ENCODE peak calls at places on chromosome 1, in nine cellular contexts. A is CD8-positive, alpha-beta T cell; W is tibial nerve; J is vagina; T is ovary; V is hepatocyte; R is GM23248; L is stomach; D is cardiac muscle cell. M is an unnamed sample.
A peak's percentile ranks its signal among the peaks of the same experiment; 100 is the strongest.

GRCh38 chr1:230633469-230633868 is 8.8 kb upstream of the COG2 start:
- DNase-seq in A (no peak), W (no peak), J (no peak), T (no peak), V (no peak), R (no peak), L (no peak), D (peak; percentile 11), M (peak; percentile 35)

GRCh38 chr1:17561561-17561985 is 22.1 kb downstream of the ARHGEF10L start:
- DNase-seq in A (no peak), W (no peak), J (no peak), T (no peak), V (no peak), R (peak; percentile 80), L (peak; percentile 63), D (peak; percentile 44), M (no peak)

GRCh38 chr1:27071049-27071416 is 58.4 kb upstream of the TENT5B start:
- DNase-seq in A (no peak), W (no peak), J (no peak), T (no peak), V (peak; percentile 71), R (peak; percentile 63), L (no peak), D (peak; percentile 36), M (peak; percentile 95)

GRCh38 chr1:232473900-232474299 is 156.0 kb downstream of the SIPA1L2 start:
- DNase-seq in A (no peak), W (no peak), J (no peak), T (no peak), V (no peak), R (no peak), L (no peak), D (no peak), M (no peak)

GRCh38 chr1:196674908-196675307 is 23.1 kb downstream of the CFH start:
- DNase-seq in A (no peak), W (no peak), J (no peak), T (no peak), V (no peak), R (no peak), L (no peak), D (no peak), M (no peak)

GRCh38 chr1:10059329-10059691 is 26.6 kb downstream of the UBE4B start:
- DNase-seq in A (no peak), W (no peak), J (no peak), T (no peak), V (no peak), R (no peak), L (no peak), D (no peak), M (no peak)

GRCh38 chr1:201468844-201469644 is at the start of gene PHLDA3:
- DNase-seq in A (no peak), W (peak; percentile 83), J (no peak), T (peak; percentile 93), V (peak; percentile 94), R (peak; percentile 93), L (peak; percentile 79), D (peak; percentile 95), M (peak; percentile 100)

GRCh38 chr1:214264196-214264595 is 16.8 kb upstream of the SMYD2 start:
- DNase-seq in A (no peak), W (no peak), J (no peak), T (no peak), V (no peak), R (no peak), L (no peak), D (no peak), M (no peak)

GRCh38 chr1:29271724-29272123 is 35.4 kb downstream of the PTPRU start:
- DNase-seq in A (no peak), W (peak; percentile 54), J (peak; percentile 76), T (peak; percentile 57), V (peak; percentile 81), R (peak; percentile 75), L (peak; percentile 87), D (peak; percentile 86), M (peak; percentile 1)

GRCh38 chr1:226867461-226868054 is 2.9 kb upstream of the PSEN2 start:
- DNase-seq in A (no peak), W (no peak), J (peak; percentile 42), T (no peak), V (no peak), R (no peak), L (no peak), D (no peak), M (no peak)

GRCh38 chr1:66300986-66301451 is 232.9 kb upstream of the SGIP1 start:
- DNase-seq in A (no peak), W (peak; percentile 12), J (no peak), T (no peak), V (no peak), R (peak; percentile 78), L (no peak), D (peak; percentile 69), M (no peak)

GRCh38 chr1:60114735-60115318 is 41.3 kb upstream of the C1orf87 start:
- DNase-seq in A (no peak), W (no peak), J (no peak), T (no peak), V (no peak), R (no peak), L (no peak), D (no peak), M (no peak)

GRCh38 chr1:40901886-40902633 is 39.9 kb upstream of the CITED4 start:
- DNase-seq in A (no peak), W (peak; percentile 66), J (no peak), T (no peak), V (no peak), R (peak; percentile 85), L (no peak), D (peak; percentile 58), M (no peak)

GRCh38 chr1:163166886-163167555 is 35.7 kb downstream of the RGS5 start:
- DNase-seq in A (no peak), W (no peak), J (no peak), T (no peak), V (no peak), R (peak; percentile 21), L (no peak), D (no peak), M (no peak)

GRCh38 chr1:20615946-20616345 is 17.3 kb upstream of the PINK1 start:
- DNase-seq in A (no peak), W (no peak), J (no peak), T (no peak), V (no peak), R (no peak), L (no peak), D (no peak), M (no peak)

DNA sequence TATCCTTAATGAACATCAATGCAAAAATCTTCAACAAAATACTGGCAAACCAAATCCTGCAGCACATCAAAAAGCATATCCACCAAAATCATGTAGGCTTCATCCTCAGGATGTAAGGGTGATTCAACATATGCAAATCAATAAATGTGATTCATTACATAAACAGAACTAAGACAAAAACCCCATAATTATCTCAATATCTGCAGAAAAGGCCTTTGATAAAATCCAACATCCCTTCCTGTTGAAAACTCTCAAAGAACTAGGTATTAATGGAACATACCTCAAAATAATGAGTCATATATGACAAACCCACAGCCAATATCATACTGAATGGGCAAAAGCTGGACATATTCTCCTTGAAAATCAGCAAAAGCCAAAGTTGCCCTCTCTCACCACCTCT is 54.6 kb upstream of the DEPDC1 start:
- DNase-seq in A (no peak), W (no peak), J (no peak), T (no peak), V (no peak), R (no peak), L (no peak), D (no peak), M (no peak)
- H3K4me3 ChIP-seq in A (no peak overlapping the region), W (no peak overlapping the region), J (no peak overlapping the region), T (no peak overlapping the region), V (no peak overlapping the region), R (no peak overlapping the region), L (no peak overlapping the region), D (no peak overlapping the region), M (no peak overlapping the region)

GRCh38 chr1:228876187-228876586 is 140.9 kb downstream of the RHOU start:
- DNase-seq in A (no peak), W (no peak), J (peak; percentile 80), T (no peak), V (no peak), R (no peak), L (no peak), D (no peak), M (no peak)
- H3K27ac ChIP-seq in A (no peak overlapping the region), W (no peak overlapping the region), J (no peak overlapping the region), T (peak overlapping the region; percentile 23), V (no peak overlapping the region), R (no peak overlapping the region), L (no peak overlapping the region), D (no peak overlapping the region), M (no peak overlapping the region)

GRCh38 chr1:2395245-2395644 is 3.6 kb downstream of the RER1 start:
- DNase-seq in A (no peak), W (no peak), J (no peak), T (no peak), V (no peak), R (no peak), L (no peak), D (no peak), M (no peak)
- H3K36me3 ChIP-seq in A (peaks cover 32% of the 10 kb centered on the region), W (peaks cover 3% of the 10 kb centered on the region), J (no peaks in the 10 kb centered on the region), T (no peaks in the 10 kb centered on the region), V (no peaks in the 10 kb centered on the region), R (peaks cover 21% of the 10 kb centered on the region), L (peaks cover 72% of the 10 kb centered on the region), D (peaks cover 37% of the 10 kb centered on the region), M (peaks cover 68% of the 10 kb centered on the region)

GRCh38 chr1:112704908-112705627 is 1.9 kb downstream of the RHOC start:
- DNase-seq in A (peak; percentile 63), W (peak; percentile 91), J (peak; percentile 98), T (peak; percentile 88), V (peak; percentile 94), R (peak; percentile 95), L (peak; percentile 75), D (peak; percentile 97), M (peak; percentile 88)

GRCh38 chr1:112706505-112707216 is at the start of gene RHOC:
- DNase-seq in A (no peak), W (no peak), J (no peak), T (peak; percentile 77), V (peak; percentile 93), R (peak; percentile 87), L (peak; percentile 75), D (peak; percentile 52), M (peak; percentile 62)

GRCh38 chr1:112708489-112708888 is 1.6 kb upstream of the RHOC start:
- DNase-seq in A (no peak), W (no peak), J (no peak), T (no peak), V (no peak), R (no peak), L (no peak), D (no peak), M (no peak)

GRCh38 chr1:112708002-112708448 is 1.1 kb upstream of the RHOC start:
- DNase-seq in A (no peak), W (no peak), J (no peak), T (no peak), V (no peak), R (no peak), L (no peak), D (no peak), M (no peak)

GRCh38 chr1:112707217-112708001 is 482 bp upstream of the RHOC start:
- DNase-seq in A (peak; percentile 74), W (peak; percentile 80), J (no peak), T (peak; percentile 92), V (peak; percentile 96), R (peak; percentile 95), L (peak; percentile 89), D (peak; percentile 94), M (peak; percentile 90)
- H3K4me3 ChIP-seq in A (peak overlapping the region; percentile 9), W (peak overlapping the region; percentile 96), J (peak overlapping the region; percentile 99), T (peak overlapping the region; percentile 67), V (peak overlapping the region; percentile 100), R (peak overlapping the region; percentile 90), L (peak overlapping the region; percentile 95), D (peak overlapping the region; percentile 79), M (peak overlapping the region; percentile 69)

M was measured in WERI-Rb-1.